ENCODE peak calls at places on chromosomes 6 and 20, in ten cellular contexts. One of them, this sample, is unnamed.

GRCh38 chr6:141969201-141969600 is 163.5 kb upstream of the GJE1 start:
- DNase-seq in ELF-1: no peak
- DNase-seq in EL: no peak
- DNase-seq in tibial artery: no peak
- DNase-seq in upper lobe of right lung: no peak
- DNase-seq in Panc1: no peak
- DNase-seq in HT1080: peak
- DNase-seq in stimulated activated CD8-positive, alpha-beta memory T cell treated with anti-CD3 and anti-CD28 coated beads, Interleukin-7, amount 100 ng/mL, for 24 hours: no peak
- DNase-seq in fibroblast of mammary gland: peak
- DNase-seq in PC-3: no peak
- DNase-seq in this sample: no peak

GRCh38 chr6:137423444-137424168 is 70.6 kb downstream of the OLIG3 start:
- DNase-seq in ELF-1: peak
- DNase-seq in upper lobe of right lung: no peak
- DNase-seq in Panc1: no peak
- DNase-seq in stimulated activated CD8-positive, alpha-beta memory T cell treated with anti-CD3 and anti-CD28 coated beads, Interleukin-7, amount 100 ng/mL, for 24 hours: no peak
- DNase-seq in tibial artery: no peak
- DNase-seq in HT1080: no peak
- DNase-seq in fibroblast of mammary gland: no peak
- DNase-seq in EL: no peak
- DNase-seq in PC-3: no peak
- DNase-seq in this sample: no peak

GRCh38 chr20:40868568-40869223 is 159.9 kb upstream of the TOP1 start:
- DNase-seq in ELF-1: no peak
- DNase-seq in Panc1: no peak
- DNase-seq in PC-3: no peak
- DNase-seq in tibial artery: peak
- DNase-seq in HT1080: peak
- DNase-seq in fibroblast of mammary gland: peak
- DNase-seq in EL: peak
- DNase-seq in stimulated activated CD8-positive, alpha-beta memory T cell treated with anti-CD3 and anti-CD28 coated beads, Interleukin-7, amount 100 ng/mL, for 24 hours: no peak
- DNase-seq in upper lobe of right lung: no peak
- DNase-seq in this sample: no peak

GRCh38 chr6:13574149-13574570 is 241 bp upstream of the SIRT5 start:
- DNase-seq in tibial artery: peak
- DNase-seq in stimulated activated CD8-positive, alpha-beta memory T cell treated with anti-CD3 and anti-CD28 coated beads, Interleukin-7, amount 100 ng/mL, for 24 hours: peak
- DNase-seq in PC-3: peak
- DNase-seq in Panc1: peak
- DNase-seq in upper lobe of right lung: peak
- DNase-seq in fibroblast of mammary gland: peak
- DNase-seq in ELF-1: peak
- DNase-seq in EL: peak
- DNase-seq in HT1080: peak
- DNase-seq in this sample: peak

GRCh38 chr6:166201878-166202277 is 34.2 kb upstream of the TBXT start:
- DNase-seq in ELF-1: no peak
- DNase-seq in stimulated activated CD8-positive, alpha-beta memory T cell treated with anti-CD3 and anti-CD28 coated beads, Interleukin-7, amount 100 ng/mL, for 24 hours: no peak
- DNase-seq in fibroblast of mammary gland: no peak
- DNase-seq in PC-3: no peak
- DNase-seq in upper lobe of right lung: no peak
- DNase-seq in Panc1: no peak
- DNase-seq in tibial artery: no peak
- DNase-seq in EL: no peak
- DNase-seq in HT1080: no peak
- DNase-seq in this sample: no peak

GRCh38 chr6:33693186-33694158 is 18.0 kb downstream of the UQCC2 start:
- DNase-seq in tibial artery: no peak
- DNase-seq in Panc1: no peak
- DNase-seq in EL: no peak
- DNase-seq in PC-3: no peak
- DNase-seq in stimulated activated CD8-positive, alpha-beta memory T cell treated with anti-CD3 and anti-CD28 coated beads, Interleukin-7, amount 100 ng/mL, for 24 hours: no peak
- DNase-seq in fibroblast of mammary gland: no peak
- DNase-seq in ELF-1: no peak
- DNase-seq in upper lobe of right lung: no peak
- DNase-seq in HT1080: no peak
- DNase-seq in this sample: no peak

GRCh38 chr6:121319112-121319553 is 15.1 kb downstream of the TBC1D32 start:
- DNase-seq in ELF-1: peak
- DNase-seq in stimulated activated CD8-positive, alpha-beta memory T cell treated with anti-CD3 and anti-CD28 coated beads, Interleukin-7, amount 100 ng/mL, for 24 hours: no peak
- DNase-seq in tibial artery: no peak
- DNase-seq in EL: peak
- DNase-seq in HT1080: peak
- DNase-seq in PC-3: peak
- DNase-seq in upper lobe of right lung: no peak
- DNase-seq in fibroblast of mammary gland: peak
- DNase-seq in Panc1: no peak
- DNase-seq in this sample: no peak

GRCh38 chr6:129607581-129608186 is 102.3 kb downstream of the ARHGAP18 start:
- DNase-seq in tibial artery: no peak
- DNase-seq in ELF-1: no peak
- DNase-seq in HT1080: no peak
- DNase-seq in PC-3: no peak
- DNase-seq in fibroblast of mammary gland: peak
- DNase-seq in upper lobe of right lung: no peak
- DNase-seq in EL: no peak
- DNase-seq in Panc1: no peak
- DNase-seq in stimulated activated CD8-positive, alpha-beta memory T cell treated with anti-CD3 and anti-CD28 coated beads, Interleukin-7, amount 100 ng/mL, for 24 hours: no peak
- DNase-seq in this sample: no peak

GRCh38 chr20:37992802-37993538 is 40.3 kb downstream of the TTI1 start:
- DNase-seq in Panc1: no peak
- DNase-seq in upper lobe of right lung: no peak
- DNase-seq in tibial artery: no peak
- DNase-seq in EL: peak
- DNase-seq in HT1080: peak
- DNase-seq in stimulated activated CD8-positive, alpha-beta memory T cell treated with anti-CD3 and anti-CD28 coated beads, Interleukin-7, amount 100 ng/mL, for 24 hours: no peak
- DNase-seq in ELF-1: peak
- DNase-seq in PC-3: peak
- DNase-seq in fibroblast of mammary gland: peak
- DNase-seq in this sample: no peak

GRCh38 chr20:33880396-33880795 is 69.2 kb downstream of the CHMP4B start:
- DNase-seq in EL: no peak
- DNase-seq in stimulated activated CD8-positive, alpha-beta memory T cell treated with anti-CD3 and anti-CD28 coated beads, Interleukin-7, amount 100 ng/mL, for 24 hours: no peak
- DNase-seq in tibial artery: no peak
- DNase-seq in ELF-1: no peak
- DNase-seq in Panc1: no peak
- DNase-seq in upper lobe of right lung: no peak
- DNase-seq in HT1080: no peak
- DNase-seq in fibroblast of mammary gland: no peak
- DNase-seq in PC-3: no peak
- DNase-seq in this sample: no peak

GRCh38 chr6:93235775-93236174 is 183.6 kb downstream of the EPHA7 start:
- DNase-seq in fibroblast of mammary gland: no peak
- DNase-seq in Panc1: no peak
- DNase-seq in HT1080: no peak
- DNase-seq in EL: no peak
- DNase-seq in upper lobe of right lung: no peak
- DNase-seq in stimulated activated CD8-positive, alpha-beta memory T cell treated with anti-CD3 and anti-CD28 coated beads, Interleukin-7, amount 100 ng/mL, for 24 hours: no peak
- DNase-seq in PC-3: no peak
- DNase-seq in tibial artery: no peak
- DNase-seq in ELF-1: peak
- DNase-seq in this sample: no peak

GRCh38 chr6:52872031-52872430 is 31.4 kb upstream of the GSTA5 start:
- DNase-seq in Panc1: no peak
- DNase-seq in ELF-1: no peak
- DNase-seq in PC-3: no peak
- DNase-seq in stimulated activated CD8-positive, alpha-beta memory T cell treated with anti-CD3 and anti-CD28 coated beads, Interleukin-7, amount 100 ng/mL, for 24 hours: no peak
- DNase-seq in EL: no peak
- DNase-seq in tibial artery: no peak
- DNase-seq in fibroblast of mammary gland: no peak
- DNase-seq in upper lobe of right lung: no peak
- DNase-seq in HT1080: no peak
- DNase-seq in this sample: no peak

GRCh38 chr6:116564296-116564695 is 7.0 kb upstream of the RWDD1 start:
- DNase-seq in fibroblast of mammary gland: no peak
- DNase-seq in upper lobe of right lung: no peak
- DNase-seq in PC-3: no peak
- DNase-seq in Panc1: no peak
- DNase-seq in EL: peak
- DNase-seq in tibial artery: no peak
- DNase-seq in HT1080: no peak
- DNase-seq in stimulated activated CD8-positive, alpha-beta memory T cell treated with anti-CD3 and anti-CD28 coated beads, Interleukin-7, amount 100 ng/mL, for 24 hours: no peak
- DNase-seq in ELF-1: no peak
- DNase-seq in this sample: no peak

GRCh38 chr6:168188974-168189678 is 110.1 kb upstream of the FRMD1 start:
- DNase-seq in stimulated activated CD8-positive, alpha-beta memory T cell treated with anti-CD3 and anti-CD28 coated beads, Interleukin-7, amount 100 ng/mL, for 24 hours: no peak
- DNase-seq in HT1080: no peak
- DNase-seq in PC-3: no peak
- DNase-seq in upper lobe of right lung: no peak
- DNase-seq in Panc1: no peak
- DNase-seq in EL: no peak
- DNase-seq in ELF-1: no peak
- DNase-seq in tibial artery: peak
- DNase-seq in fibroblast of mammary gland: no peak
- DNase-seq in this sample: no peak

GRCh38 chr6:148998704-148999103 is 251.9 kb downstream of the UST start:
- DNase-seq in EL: peak
- DNase-seq in Panc1: no peak
- DNase-seq in fibroblast of mammary gland: peak
- DNase-seq in upper lobe of right lung: no peak
- DNase-seq in HT1080: no peak
- DNase-seq in PC-3: no peak
- DNase-seq in ELF-1: no peak
- DNase-seq in stimulated activated CD8-positive, alpha-beta memory T cell treated with anti-CD3 and anti-CD28 coated beads, Interleukin-7, amount 100 ng/mL, for 24 hours: no peak
- DNase-seq in tibial artery: no peak
- DNase-seq in this sample: no peak

GRCh38 chr6:37491830-37492208 is 7.9 kb downstream of the CCDC167 start:
- DNase-seq in upper lobe of right lung: no peak
- DNase-seq in EL: no peak
- DNase-seq in Panc1: no peak
- DNase-seq in ELF-1: no peak
- DNase-seq in fibroblast of mammary gland: no peak
- DNase-seq in stimulated activated CD8-positive, alpha-beta memory T cell treated with anti-CD3 and anti-CD28 coated beads, Interleukin-7, amount 100 ng/mL, for 24 hours: no peak
- DNase-seq in tibial artery: no peak
- DNase-seq in HT1080: no peak
- DNase-seq in PC-3: no peak
- DNase-seq in this sample: no peak

GRCh38 chr6:123434186-123434585 is 202.6 kb downstream of the TRDN start:
- DNase-seq in stimulated activated CD8-positive, alpha-beta memory T cell treated with anti-CD3 and anti-CD28 coated beads, Interleukin-7, amount 100 ng/mL, for 24 hours: no peak
- DNase-seq in tibial artery: no peak
- DNase-seq in ELF-1: no peak
- DNase-seq in upper lobe of right lung: no peak
- DNase-seq in Panc1: no peak
- DNase-seq in fibroblast of mammary gland: peak
- DNase-seq in EL: no peak
- DNase-seq in PC-3: no peak
- DNase-seq in HT1080: no peak
- DNase-seq in this sample: no peak

GRCh38 chr6:135282425-135282824 is 101.3 kb downstream of the MYB start:
- DNase-seq in upper lobe of right lung: no peak
- DNase-seq in HT1080: no peak
- DNase-seq in fibroblast of mammary gland: no peak
- DNase-seq in ELF-1: no peak
- DNase-seq in EL: no peak
- DNase-seq in stimulated activated CD8-positive, alpha-beta memory T cell treated with anti-CD3 and anti-CD28 coated beads, Interleukin-7, amount 100 ng/mL, for 24 hours: no peak
- DNase-seq in PC-3: no peak
- DNase-seq in Panc1: no peak
- DNase-seq in tibial artery: no peak
- DNase-seq in this sample: no peak

GRCh38 chr6:70391513-70391912 is 21.8 kb upstream of the FAM135A start:
- DNase-seq in HT1080: no peak
- DNase-seq in Panc1: no peak
- DNase-seq in stimulated activated CD8-positive, alpha-beta memory T cell treated with anti-CD3 and anti-CD28 coated beads, Interleukin-7, amount 100 ng/mL, for 24 hours: no peak
- DNase-seq in ELF-1: no peak
- DNase-seq in EL: no peak
- DNase-seq in tibial artery: no peak
- DNase-seq in PC-3: no peak
- DNase-seq in fibroblast of mammary gland: no peak
- DNase-seq in upper lobe of right lung: no peak
- DNase-seq in this sample: no peak

GRCh38 chr6:12480379-12480778 is 190.2 kb downstream of the EDN1 start:
- DNase-seq in upper lobe of right lung: no peak
- DNase-seq in PC-3: no peak
- DNase-seq in HT1080: no peak
- DNase-seq in tibial artery: no peak
- DNase-seq in stimulated activated CD8-positive, alpha-beta memory T cell treated with anti-CD3 and anti-CD28 coated beads, Interleukin-7, amount 100 ng/mL, for 24 hours: no peak
- DNase-seq in EL: no peak
- DNase-seq in ELF-1: no peak
- DNase-seq in fibroblast of mammary gland: no peak
- DNase-seq in Panc1: no peak
- DNase-seq in this sample: no peak

GRCh38 chr20:13325033-13325432 is 104.0 kb downstream of the ISM1 start:
- DNase-seq in HT1080: peak
- DNase-seq in PC-3: peak
- DNase-seq in ELF-1: peak
- DNase-seq in EL: peak
- DNase-seq in upper lobe of right lung: no peak
- DNase-seq in stimulated activated CD8-positive, alpha-beta memory T cell treated with anti-CD3 and anti-CD28 coated beads, Interleukin-7, amount 100 ng/mL, for 24 hours: no peak
- DNase-seq in fibroblast of mammary gland: peak
- DNase-seq in tibial artery: no peak
- DNase-seq in Panc1: no peak
- DNase-seq in this sample: no peak

GRCh38 chr6:19668710-19669109 is 168.5 kb upstream of the ID4 start:
- DNase-seq in ELF-1: no peak
- DNase-seq in fibroblast of mammary gland: no peak
- DNase-seq in EL: no peak
- DNase-seq in stimulated activated CD8-positive, alpha-beta memory T cell treated with anti-CD3 and anti-CD28 coated beads, Interleukin-7, amount 100 ng/mL, for 24 hours: no peak
- DNase-seq in tibial artery: no peak
- DNase-seq in PC-3: no peak
- DNase-seq in Panc1: no peak
- DNase-seq in HT1080: no peak
- DNase-seq in upper lobe of right lung: no peak
- DNase-seq in this sample: no peak

GRCh38 chr6:148471624-148472494 is 129.2 kb downstream of the SASH1 start:
- DNase-seq in tibial artery: no peak
- DNase-seq in PC-3: no peak
- DNase-seq in HT1080: no peak
- DNase-seq in ELF-1: no peak
- DNase-seq in upper lobe of right lung: no peak
- DNase-seq in fibroblast of mammary gland: no peak
- DNase-seq in stimulated activated CD8-positive, alpha-beta memory T cell treated with anti-CD3 and anti-CD28 coated beads, Interleukin-7, amount 100 ng/mL, for 24 hours: no peak
- DNase-seq in EL: no peak
- DNase-seq in Panc1: no peak
- DNase-seq in this sample: no peak

GRCh38 chr6:109878291-109878690 is 99.8 kb upstream of the GPR6 start:
- DNase-seq in PC-3: no peak
- DNase-seq in fibroblast of mammary gland: no peak
- DNase-seq in upper lobe of right lung: no peak
- DNase-seq in stimulated activated CD8-positive, alpha-beta memory T cell treated with anti-CD3 and anti-CD28 coated beads, Interleukin-7, amount 100 ng/mL, for 24 hours: no peak
- DNase-seq in EL: no peak
- DNase-seq in Panc1: no peak
- DNase-seq in HT1080: no peak
- DNase-seq in ELF-1: no peak
- DNase-seq in tibial artery: no peak
- DNase-seq in this sample: no peak

GRCh38 chr6:30556714-30556963 is 350 bp upstream of the GNL1 start:
- DNase-seq in ELF-1: peak
- DNase-seq in tibial artery: peak
- DNase-seq in stimulated activated CD8-positive, alpha-beta memory T cell treated with anti-CD3 and anti-CD28 coated beads, Interleukin-7, amount 100 ng/mL, for 24 hours: peak
- DNase-seq in upper lobe of right lung: no peak
- DNase-seq in PC-3: no peak
- DNase-seq in EL: no peak
- DNase-seq in HT1080: no peak
- DNase-seq in fibroblast of mammary gland: no peak
- DNase-seq in Panc1: peak
- DNase-seq in this sample: peak

GRCh38 chr6:117615981-117616961 is 14.0 kb upstream of the GOPC start:
- DNase-seq in fibroblast of mammary gland: no peak
- DNase-seq in stimulated activated CD8-positive, alpha-beta memory T cell treated with anti-CD3 and anti-CD28 coated beads, Interleukin-7, amount 100 ng/mL, for 24 hours: peak
- DNase-seq in ELF-1: peak
- DNase-seq in PC-3: no peak
- DNase-seq in tibial artery: no peak
- DNase-seq in EL: peak
- DNase-seq in HT1080: peak
- DNase-seq in Panc1: no peak
- DNase-seq in upper lobe of right lung: no peak
- DNase-seq in this sample: peak

GRCh38 chr20:63885264-63886053 is 9.5 kb upstream of the DNAJC5 start:
- DNase-seq in Panc1: no peak
- DNase-seq in PC-3: peak
- DNase-seq in EL: no peak
- DNase-seq in upper lobe of right lung: no peak
- DNase-seq in tibial artery: no peak
- DNase-seq in fibroblast of mammary gland: no peak
- DNase-seq in stimulated activated CD8-positive, alpha-beta memory T cell treated with anti-CD3 and anti-CD28 coated beads, Interleukin-7, amount 100 ng/mL, for 24 hours: no peak
- DNase-seq in HT1080: no peak
- DNase-seq in ELF-1: no peak
- DNase-seq in this sample: no peak

GRCh38 chr6:121617388-121617787 is 181.9 kb downstream of the GJA1 start:
- DNase-seq in ELF-1: no peak
- DNase-seq in EL: no peak
- DNase-seq in PC-3: no peak
- DNase-seq in Panc1: no peak
- DNase-seq in HT1080: no peak
- DNase-seq in fibroblast of mammary gland: no peak
- DNase-seq in upper lobe of right lung: no peak
- DNase-seq in stimulated activated CD8-positive, alpha-beta memory T cell treated with anti-CD3 and anti-CD28 coated beads, Interleukin-7, amount 100 ng/mL, for 24 hours: no peak
- DNase-seq in tibial artery: no peak
- DNase-seq in this sample: no peak

This sample was measured in activated T-helper 9 cell treated with anti-CD3 and anti-CD28 coated beads, Interleukin-2, amount 50 U/mL, for 16 hours.